ENCODE peak calls at places on chromosomes 13 and 19, in eight cellular contexts. M is fibroblast of lung; A is CD8-positive, alpha-beta T cell; N is stomach; C is H9; L is body of pancreas; B is colonic mucosa; E is kidney. J is an unnamed sample. For H3K4me1, the result is how much of the 10 kb centered on the place peaks cover.

GRCh38 chr19:46601318-46602224 is at the start of gene CALM3:
- DNase-seq in A (no peak), M (no peak), C (no peak), N (no peak), B (no peak), E (peak), L (no peak), J (no peak)

GRCh38 chr19:43527860-43528622 is 1.0 kb upstream of the ETHE1 start:
- DNase-seq in E (peak), L (peak), N (no peak), B (peak), C (no peak), A (no peak), M (no peak), J (no peak)

GRCh38 chr13:114222461-114222968 is 12.2 kb upstream of the CDC16 start:
- DNase-seq in M (peak), E (no peak), B (no peak), L (peak), C (no peak), N (no peak), A (no peak), J (no peak)

GRCh38 chr13:80074143-80074752 is 266.7 kb downstream of the SPRY2 start:
- DNase-seq in A (no peak), M (no peak), E (no peak), C (no peak), N (no peak), L (no peak), B (no peak), J (no peak)

GRCh38 chr13:20428666-20429644 is 96.7 kb downstream of the CRYL1 start:
- DNase-seq in N (no peak), M (no peak), B (no peak), C (no peak), E (no peak), L (no peak), A (no peak), J (no peak)

GRCh38 chr19:8132858-8133458 is 16.4 kb downstream of the FBN3 start:
- DNase-seq in B (no peak), L (no peak), N (no peak), C (no peak), M (no peak), A (no peak), E (no peak), J (no peak)

GRCh38 chr13:110343241-110343865 is 36.3 kb downstream of the COL4A2 start:
- DNase-seq in B (no peak), N (no peak), E (no peak), C (no peak), L (no peak), M (no peak), A (no peak), J (no peak)

GRCh38 chr19:28705008-28705407 is 507.9 kb downstream of the UQCRFS1 start:
- DNase-seq in N (no peak), C (no peak), E (no peak), B (no peak), M (peak), A (no peak), L (no peak), J (no peak)

DNA sequence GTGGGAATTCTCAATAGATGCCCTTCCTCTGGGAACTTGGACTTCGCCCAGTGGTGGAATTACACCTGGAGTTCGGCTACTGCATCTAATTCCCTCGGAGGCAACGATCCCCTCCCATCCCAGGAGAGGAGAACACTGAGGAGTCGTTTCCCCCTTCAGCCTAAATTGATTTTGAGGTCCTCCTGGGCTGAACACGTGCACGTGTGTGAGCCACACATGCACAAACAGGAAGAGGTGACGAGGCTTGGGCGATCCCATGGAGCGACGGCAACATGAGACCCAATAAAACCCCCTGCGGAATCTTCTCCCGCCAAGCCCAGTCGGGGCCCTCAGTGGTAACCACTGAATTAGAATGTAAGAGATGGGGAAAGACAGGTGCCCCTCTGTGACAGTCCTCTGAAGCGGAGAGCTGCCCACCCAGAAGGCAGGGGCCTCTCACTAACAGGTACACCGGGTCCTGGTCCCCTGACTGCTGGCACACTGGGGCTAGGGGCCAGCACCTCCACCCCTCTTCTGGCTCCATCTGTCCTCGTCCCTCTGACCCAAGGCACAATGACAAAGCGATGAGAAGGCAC is 4.5 kb downstream of the MLLT1 start:
- DNase-seq in L (no peak), N (no peak), M (no peak), B (no peak), A (no peak), E (peak), C (no peak), J (no peak)
- H3K4me1 ChIP-seq in L (half or more), N (half or more), M (half or more), B (under half), A (under half), E (half or more), C (under half), J (under half)

GRCh38 chr13:40186041-40186440 is 480.4 kb downstream of the FOXO1 start:
- DNase-seq in A (no peak), M (no peak), N (no peak), C (no peak), E (no peak), L (no peak), B (no peak), J (no peak)
- H3K4me1 ChIP-seq in A (half or more), M (under half), N (under half), C (under half), E (under half), L (half or more), B (under half), J (under half)

DNA sequence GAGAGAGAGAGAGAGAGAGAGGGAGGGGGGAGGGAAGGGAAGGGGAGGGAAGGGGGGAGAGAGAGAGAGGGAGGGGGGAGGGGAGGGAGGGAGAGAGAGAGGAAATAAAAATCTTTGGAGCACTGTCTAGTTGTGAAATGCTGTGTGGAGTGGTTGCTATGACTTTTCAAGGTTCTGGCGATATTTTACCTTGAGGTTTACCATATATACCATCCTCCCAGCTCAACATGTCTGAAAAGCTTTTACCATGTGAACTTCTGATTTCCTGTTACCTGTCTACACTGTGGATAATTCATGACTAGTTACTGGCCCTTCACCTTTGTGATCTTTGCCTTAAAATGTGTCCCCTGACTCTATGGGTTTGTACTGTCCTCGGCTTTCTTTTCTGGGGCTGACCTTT is 38.2 kb downstream of the SERP2 start:
- DNase-seq in M (no peak), E (no peak), L (no peak), A (no peak), N (no peak), B (no peak), C (no peak), J (no peak)
- H3K4me1 ChIP-seq in M (under half), E (under half), L (under half), A (under half), N (under half), B (under half), C (under half), J (under half)

GRCh38 chr19:39936020-39936419 is 1.6 kb upstream of the FCGBP start:
- DNase-seq in L (no peak), C (no peak), N (peak), M (no peak), A (no peak), E (no peak), B (peak), J (no peak)
- H3K4me1 ChIP-seq in L (under half), C (under half), N (under half), M (under half), A (half or more), E (under half), B (under half), J (under half)

J was measured in Caco-2.